ENCODE peak calls at places on chromosomes 16 and 17, in four cellular contexts. Y is activated T-cell treated with anti-CD3 and anti-CD28 coated beads for 24 hours; B is esophagus squamous epithelium; K is activated CD4-positive, alpha-beta T cell treated with anti-CD3 and anti-CD28 coated beads, Interleukin-2, amount 50 U/mL, for 1 hour. U is an unnamed sample.
A peak's percentile ranks its signal among the peaks of the same experiment; 100 is the strongest.

GRCh38 chr17:73091770-73092517 is 544 bp downstream of the SLC39A11 start:
- DNase-seq in B (no peak), K (no peak), Y (no peak), U (no peak)

GRCh38 chr16:68995011-68995504 is 110.4 kb upstream of the HAS3 start:
- DNase-seq in B (no peak), K (no peak), Y (no peak), U (no peak)

GRCh38 chr16:57500578-57501111 is 14.4 kb upstream of the DOK4 start:
- DNase-seq in B (no peak), K (no peak), Y (no peak), U (no peak)

GRCh38 chr16:1430759-1431496 is at the start of gene PERCC1:
- DNase-seq in B (no peak), Y (no peak), K (no peak), U (no peak)

GRCh38 chr17:19533718-19534561 is at the start of gene SLC47A1:
- DNase-seq in B (no peak), K (peak; percentile 1), Y (peak; percentile 16), U (no peak)

GRCh38 chr16:56985288-56985961 is 3.9 kb upstream of the NLRC5 start:
- DNase-seq in Y (no peak), B (no peak), K (no peak), U (no peak)

GRCh38 chr17:65305116-65305515 is 167.9 kb downstream of the RGS9 start:
- DNase-seq in K (no peak), Y (no peak), B (no peak), U (no peak)

GRCh38 chr16:57485091-57485915 is 990 bp downstream of the DOK4 start:
- DNase-seq in K (no peak), B (no peak), Y (no peak), U (no peak)

GRCh38 chr16:89430436-89431157 is 59.8 kb downstream of the ANKRD11 start:
- DNase-seq in K (no peak), B (no peak), Y (no peak), U (no peak)

GRCh38 chr16:10581507-10581906 is 1.1 kb upstream of the EMP2 start:
- DNase-seq in Y (no peak), K (no peak), B (no peak), U (no peak)

GRCh38 chr17:11121680-11122079 is 119.3 kb upstream of the SHISA6 start:
- DNase-seq in B (no peak), Y (no peak), K (no peak), U (no peak)

GRCh38 chr16:79071424-79071823 is 529.1 kb downstream of the MAF start:
- DNase-seq in B (no peak), K (no peak), Y (no peak), U (no peak)

GRCh38 chr16:86574646-86575045 is 3.7 kb upstream of the FOXL1 start:
- DNase-seq in Y (no peak), K (no peak), B (no peak), U (no peak)

GRCh38 chr17:9488556-9488955 is 87.1 kb downstream of the STX8 start:
- DNase-seq in Y (no peak), K (no peak), B (no peak), U (no peak)

GRCh38 chr17:49439673-49440571 is 25.2 kb upstream of the PHB1 start:
- DNase-seq in B (no peak), Y (no peak), K (no peak), U (no peak)

GRCh38 chr17:20282526-20283308 is 184.6 kb downstream of the LGALS9B start:
- DNase-seq in B (no peak), K (no peak), Y (no peak), U (no peak)

GRCh38 chr17:15343749-15344148 is 2.4 kb upstream of the TEKT3 start:
- DNase-seq in Y (no peak), K (no peak), B (no peak), U (no peak)

GRCh38 chr17:8126306-8127066 is 2.6 kb upstream of the HES7 start:
- DNase-seq in K (no peak), B (no peak), Y (no peak), U (no peak)

GRCh38 chr17:58330997-58331814 is 2.6 kb upstream of the TSPOAP1 start:
- DNase-seq in Y (peak; percentile 83), K (peak; percentile 70), B (no peak), U (no peak)

GRCh38 chr16:661184-661821 is 6.6 kb upstream of the RHOT2 start:
- DNase-seq in Y (no peak), K (no peak), B (no peak), U (no peak)

GRCh38 chr17:28345420-28346198 is 10.0 kb downstream of the TNFAIP1 start:
- DNase-seq in B (no peak), K (no peak), Y (no peak), U (no peak)

GRCh38 chr17:16943032-16943352 is 28.9 kb downstream of the TNFRSF13B start:
- DNase-seq in Y (no peak), K (no peak), B (no peak), U (no peak)

GRCh38 chr17:38451030-38451839 is 23.0 kb downstream of the ARHGAP23 start:
- DNase-seq in K (no peak), Y (no peak), B (no peak), U (no peak)

GRCh38 chr17:5975651-5976050 is 94.5 kb upstream of the WSCD1 start:
- DNase-seq in Y (no peak), B (no peak), K (no peak), U (no peak)

GRCh38 chr17:19470529-19471261 is 59.7 kb downstream of the RNF112 start:
- DNase-seq in Y (no peak), B (no peak), K (no peak), U (no peak)

GRCh38 chr17:75325348-75325747 is 36.1 kb upstream of the SLC25A19 start:
- DNase-seq in K (no peak), B (no peak), Y (no peak), U (no peak)

GRCh38 chr17:10275418-10275817 is 77.0 kb upstream of the GAS7 start:
- DNase-seq in K (no peak), Y (no peak), B (no peak), U (no peak)

GRCh38 chr17:65485388-65486299 is 75.8 kb downstream of the AXIN2 start:
- DNase-seq in K (no peak), B (no peak), Y (no peak), U (no peak)

GRCh38 chr17:15920758-15921239 is 24.1 kb upstream of the ADORA2B start:
- DNase-seq in B (no peak), Y (no peak), K (no peak), U (no peak)

GRCh38 chr16:85420501-85421337 is 192.4 kb upstream of the GSE1 start:
- DNase-seq in B (no peak), K (peak; percentile 74), Y (peak; percentile 66), U (no peak)

GRCh38 chr17:54426287-54426886 is 474.3 kb upstream of the TOM1L1 start:
- DNase-seq in B (no peak), K (no peak), Y (no peak), U (peak; percentile 16)